ENCODE peak calls at places on chromosomes 7 and 10, in nine cellular contexts. J, D, K, W, G, F, B, H and M are unnamed samples. For H3K36me3, the result is how much of the 10 kb centered on the place peaks cover.

GRCh38 chr10:117137031-117137910 is 799 bp downstream of the VAX1 start:
- DNase-seq in J (peak), D (no peak), K (no peak), W (no peak), G (no peak), F (no peak), B (no peak), H (no peak), M (peak)

GRCh38 chr7:30142710-30143109 is 7.9 kb downstream of the MTURN start:
- DNase-seq in J (peak), D (peak), K (no peak), W (no peak), G (peak), F (peak), B (no peak), H (peak), M (no peak)

GRCh38 chr10:97788552-97789442 is 17.0 kb upstream of the SFRP5 start:
- DNase-seq in J (no peak), D (peak), K (no peak), W (no peak), G (peak), F (peak), B (no peak), H (no peak), M (no peak)

GRCh38 chr7:114070246-114070645 is 151.4 kb upstream of the PPP1R3A start:
- DNase-seq in J (no peak), D (no peak), K (no peak), W (no peak), G (no peak), F (no peak), B (no peak), H (no peak), M (no peak)

GRCh38 chr10:63375859-63376258 is 89.9 kb downstream of the JMJD1C start:
- DNase-seq in J (no peak), D (no peak), K (no peak), W (no peak), G (no peak), F (no peak), B (no peak), H (no peak), M (no peak)

GRCh38 chr7:90690159-90690858 is 94.2 kb downstream of the CDK14 start:
- DNase-seq in J (no peak), D (no peak), K (no peak), W (no peak), G (no peak), F (no peak), B (no peak), H (no peak), M (no peak)

GRCh38 chr10:103592186-103593021 is 98.9 kb downstream of the NEURL1 start:
- DNase-seq in J (no peak), D (no peak), K (no peak), W (no peak), G (no peak), F (peak), B (no peak), H (no peak), M (no peak)

GRCh38 chr10:70132098-70133029 is at the start of gene AIFM2:
- DNase-seq in J (peak), D (peak), K (peak), W (peak), G (peak), F (peak), B (peak), H (no peak), M (no peak)

GRCh38 chr7:81845628-81846259 is 75.9 kb upstream of the HGF start:
- DNase-seq in J (no peak), D (no peak), K (no peak), W (no peak), G (no peak), F (no peak), B (no peak), H (no peak), M (no peak)

GRCh38 chr7:92177362-92177761 is 1.6 kb downstream of the LRRD1 start:
- DNase-seq in J (peak), D (no peak), K (no peak), W (no peak), G (no peak), F (no peak), B (no peak), H (peak), M (no peak)

GRCh38 chr10:80204801-80205477 is 398 bp downstream of the ANXA11 start:
- DNase-seq in J (no peak), D (no peak), K (no peak), W (peak), G (peak), F (peak), B (no peak), H (no peak), M (no peak)

GRCh38 chr10:119693262-119693957 is 32.4 kb upstream of the INPP5F start:
- DNase-seq in J (no peak), D (no peak), K (no peak), W (peak), G (no peak), F (no peak), B (no peak), H (no peak), M (no peak)

GRCh38 chr10:132469197-132469942 is 68.2 kb upstream of the INPP5A start:
- DNase-seq in J (no peak), D (no peak), K (no peak), W (no peak), G (peak), F (no peak), B (no peak), H (no peak), M (no peak)

GRCh38 chr10:7312179-7312857 is 98.5 kb downstream of the SFMBT2 start:
- DNase-seq in J (no peak), D (no peak), K (no peak), W (no peak), G (no peak), F (no peak), B (no peak), H (peak), M (no peak)

GRCh38 chr10:111323567-111323966 is 246.7 kb downstream of the ADRA2A start:
- DNase-seq in J (no peak), D (no peak), K (no peak), W (no peak), G (no peak), F (no peak), B (no peak), H (no peak), M (no peak)
- TF ChIP-seq CTCF in J (peak), D (no peak), K (no peak), W (no peak), G (no peak), F (peak), B (no peak), H (no peak), M (no peak)

DNA sequence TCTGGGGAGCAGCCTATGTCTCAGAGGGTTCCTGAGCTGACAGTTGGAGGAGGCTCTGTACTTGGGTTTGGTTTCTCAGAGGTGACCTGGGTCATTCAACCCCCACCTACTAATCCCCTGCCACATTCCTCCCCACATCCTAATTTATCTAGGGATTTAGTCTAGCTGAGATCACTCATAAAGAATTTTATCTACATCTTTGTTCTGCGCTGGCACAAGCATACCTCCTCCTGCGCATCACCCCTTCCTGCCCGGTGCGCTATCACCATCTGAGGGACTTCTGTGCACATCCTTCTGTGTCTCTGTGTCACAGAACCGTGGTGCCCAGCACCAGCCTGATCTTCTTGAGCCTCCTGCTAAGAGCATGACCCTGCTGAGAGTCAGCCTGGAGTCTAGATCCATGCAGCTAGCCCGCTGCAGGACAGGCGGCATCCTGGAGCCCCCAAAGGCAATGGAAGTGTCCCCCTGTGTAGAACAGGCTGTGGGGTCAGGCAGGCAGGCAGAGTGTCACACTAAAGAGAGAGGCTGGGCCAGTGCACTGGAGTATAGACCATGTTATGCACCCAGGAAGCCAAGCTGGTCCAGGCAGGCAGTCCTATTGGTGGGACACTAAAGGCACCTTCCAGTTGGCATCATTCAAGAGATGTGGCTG is 63.6 kb downstream of the ARHGAP22 start:
- DNase-seq in J (no peak), D (no peak), K (no peak), W (no peak), G (no peak), F (no peak), B (no peak), H (no peak), M (peak)
- H3K36me3 ChIP-seq in J (under half), D (under half), K (under half), W (under half), G (under half), F (under half), B (under half), H (under half), M (under half)

GRCh38 chr7:818031-818699 is 14.1 kb upstream of the SUN1 start:
- DNase-seq in J (peak), D (no peak), K (no peak), W (no peak), G (no peak), F (no peak), B (no peak), H (no peak), M (no peak)
- TF ChIP-seq CTCF in J (peak), D (no peak), K (peak), W (peak), G (peak), F (peak), B (peak), H (peak), M (no peak)

GRCh38 chr7:2230226-2230625 is 2.5 kb downstream of the MAD1L1 start:
- DNase-seq in J (no peak), D (no peak), K (no peak), W (no peak), G (no peak), F (no peak), B (no peak), H (no peak), M (no peak)

GRCh38 chr7:2233876-2234275 is 1.1 kb upstream of the MAD1L1 start:
- DNase-seq in J (no peak), D (no peak), K (no peak), W (no peak), G (no peak), F (no peak), B (no peak), H (no peak), M (no peak)

GRCh38 chr7:2232766-2233520 is at the start of gene MAD1L1:
- DNase-seq in J (peak), D (peak), K (peak), W (peak), G (peak), F (peak), B (peak), H (no peak), M (no peak)

GRCh38 chr7:2230882-2231281 is 1.9 kb downstream of the MAD1L1 start:
- DNase-seq in J (no peak), D (no peak), K (no peak), W (no peak), G (no peak), F (no peak), B (no peak), H (no peak), M (no peak)

GRCh38 chr7:2231992-2232765 is 566 bp downstream of the MAD1L1 start:
- DNase-seq in J (peak), D (no peak), K (no peak), W (no peak), G (no peak), F (no peak), B (no peak), H (no peak), M (no peak)
- H3K36me3 ChIP-seq in J (under half), D (under half), K (under half), W (under half), G (under half), F (under half), B (under half), H (under half), M (under half)

DNA sequence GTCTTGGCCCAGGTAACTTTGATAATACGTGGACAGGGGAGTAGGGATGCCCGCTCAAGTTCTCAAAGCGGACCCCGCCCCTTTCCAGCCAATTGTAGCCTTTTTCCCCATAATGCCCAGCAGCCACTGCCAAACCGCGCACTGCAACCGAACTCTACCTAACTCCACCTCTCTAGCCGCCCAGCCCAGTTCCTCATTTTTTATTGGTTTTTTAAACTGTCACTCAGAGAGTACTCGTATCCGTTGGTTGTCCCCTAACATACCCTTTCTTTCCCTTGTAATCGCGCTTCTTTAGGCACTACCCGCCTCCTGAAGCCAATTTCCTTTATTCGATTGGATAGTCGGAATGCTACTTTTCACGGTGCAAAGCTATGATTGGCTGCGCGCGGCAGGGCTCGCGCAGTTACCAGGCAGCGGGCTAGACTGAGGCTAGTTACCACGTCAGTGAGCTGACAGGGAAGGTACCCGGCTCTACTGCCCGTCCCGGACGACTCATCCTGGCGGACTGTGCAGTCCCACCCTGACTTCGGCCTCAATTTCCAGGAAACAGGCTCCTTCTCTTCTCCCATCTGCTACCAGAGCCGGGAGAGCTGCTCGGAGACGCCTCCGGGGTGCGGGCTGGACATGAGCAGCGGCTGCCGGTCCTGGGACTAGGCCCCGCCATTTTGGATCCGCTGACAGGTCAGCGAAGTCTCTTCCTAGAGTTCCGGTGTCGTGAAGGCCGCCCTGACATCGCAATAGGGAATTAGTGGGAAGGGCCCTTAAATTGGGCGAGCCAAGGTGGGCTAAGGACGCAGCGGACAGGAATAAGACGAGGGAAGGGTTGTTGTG is at the start of gene GBF1:
- DNase-seq in J (peak), D (peak), K (peak), W (peak), G (peak), F (peak), B (peak), H (peak), M (no peak)
- TF ChIP-seq CTCF in J (no peak), D (no peak), K (no peak), W (no peak), G (no peak), F (no peak), B (no peak), H (no peak), M (no peak)

GRCh38 chr10:26824015-26824690 is 36.6 kb downstream of the ABI1 start:
- DNase-seq in J (no peak), D (no peak), K (no peak), W (no peak), G (no peak), F (no peak), B (no peak), H (no peak), M (no peak)

GRCh38 chr10:26821699-26822542 is 38.8 kb downstream of the ABI1 start:
- DNase-seq in J (no peak), D (no peak), K (peak), W (no peak), G (no peak), F (no peak), B (no peak), H (no peak), M (no peak)
- H3K36me3 ChIP-seq in J (under half), D (under half), K (under half), W (under half), G (under half), F (under half), B (under half), H (under half), M (under half)

GRCh38 chr10:71241114-71241898 is 28.9 kb downstream of the UNC5B start:
- DNase-seq in J (no peak), D (no peak), K (peak), W (no peak), G (no peak), F (no peak), B (no peak), H (no peak), M (no peak)

GRCh38 chr10:71239131-71239915 is 27.0 kb downstream of the UNC5B start:
- DNase-seq in J (no peak), D (no peak), K (no peak), W (no peak), G (no peak), F (no peak), B (no peak), H (no peak), M (no peak)

GRCh38 chr10:71241899-71242620 is 29.7 kb downstream of the UNC5B start:
- DNase-seq in J (no peak), D (no peak), K (no peak), W (no peak), G (no peak), F (no peak), B (no peak), H (no peak), M (no peak)

GRCh38 chr10:71238626-71239025 is 26.3 kb downstream of the UNC5B start:
- DNase-seq in J (no peak), D (no peak), K (no peak), W (no peak), G (no peak), F (no peak), B (no peak), H (no peak), M (no peak)

GRCh38 chr10:71239946-71240795 is 27.8 kb downstream of the UNC5B start:
- DNase-seq in J (no peak), D (no peak), K (no peak), W (no peak), G (no peak), F (no peak), B (no peak), H (no peak), M (no peak)
- TF ChIP-seq CTCF in J (no peak), D (no peak), K (no peak), W (no peak), G (no peak), F (no peak), B (no peak), H (no peak), M (no peak)

GRCh38 chr7:77284633-77285032 is 85.0 kb upstream of the FGL2 start:
- DNase-seq in J (no peak), D (no peak), K (no peak), W (no peak), G (no peak), F (no peak), B (no peak), H (no peak), M (no peak)

GRCh38 chr7:77282897-77283296 is 83.3 kb upstream of the FGL2 start:
- DNase-seq in J (no peak), D (no peak), K (no peak), W (no peak), G (no peak), F (no peak), B (no peak), H (no peak), M (no peak)

GRCh38 chr7:77281780-77282478 is 82.3 kb upstream of the FGL2 start:
- DNase-seq in J (no peak), D (no peak), K (no peak), W (no peak), G (no peak), F (no peak), B (peak), H (no peak), M (no peak)

GRCh38 chr7:77288676-77289320 is 89.2 kb upstream of the FGL2 start:
- DNase-seq in J (no peak), D (no peak), K (no peak), W (no peak), G (no peak), F (no peak), B (no peak), H (no peak), M (no peak)

GRCh38 chr7:77284005-77284404 is 84.4 kb upstream of the FGL2 start:
- DNase-seq in J (no peak), D (no peak), K (no peak), W (no peak), G (no peak), F (no peak), B (no peak), H (no peak), M (no peak)
- H3K36me3 ChIP-seq in J (under half), D (under half), K (under half), W (under half), G (under half), F (under half), B (under half), H (under half), M (under half)